ENCODE peak calls at places on chromosomes 1 and 21, in four cellular contexts. One of them, this sample, is unnamed.

GRCh38 chr1:89995595-89996397 is 886 bp downstream of the ZNF326 start:
- ATAC-seq in upper lobe of left lung: no peak
- ATAC-seq in body of pancreas: no peak
- ATAC-seq in A549: peak
- ATAC-seq in this sample: no peak

GRCh38 chr1:99758073-99758511 is 8.3 kb downstream of the FRRS1 start:
- ATAC-seq in upper lobe of left lung: no peak
- ATAC-seq in body of pancreas: no peak
- ATAC-seq in A549: no peak
- ATAC-seq in this sample: no peak

GRCh38 chr1:12333036-12333785 is 103.4 kb downstream of the VPS13D start:
- ATAC-seq in upper lobe of left lung: no peak
- ATAC-seq in body of pancreas: peak
- ATAC-seq in A549: no peak
- ATAC-seq in this sample: no peak

GRCh38 chr1:220828211-220828553 is 41.5 kb downstream of the MTARC1 start:
- ATAC-seq in upper lobe of left lung: no peak
- ATAC-seq in body of pancreas: no peak
- ATAC-seq in A549: no peak
- ATAC-seq in this sample: no peak

GRCh38 chr1:157034137-157034800 is 11.3 kb downstream of the ARHGEF11 start:
- ATAC-seq in upper lobe of left lung: no peak
- ATAC-seq in body of pancreas: no peak
- ATAC-seq in A549: no peak
- ATAC-seq in this sample: no peak

GRCh38 chr1:165842363-165843129 is 15.1 kb downstream of the UCK2 start:
- ATAC-seq in upper lobe of left lung: no peak
- ATAC-seq in body of pancreas: no peak
- ATAC-seq in A549: peak
- ATAC-seq in this sample: no peak

GRCh38 chr1:11907275-11908138 is 18.7 kb downstream of the KIAA2013 start:
- ATAC-seq in upper lobe of left lung: peak
- ATAC-seq in body of pancreas: peak
- ATAC-seq in A549: peak
- ATAC-seq in this sample: peak

GRCh38 chr1:222798111-222798510 is 16.7 kb upstream of the DISP1 start:
- ATAC-seq in upper lobe of left lung: peak
- ATAC-seq in body of pancreas: no peak
- ATAC-seq in A549: peak
- ATAC-seq in this sample: peak

GRCh38 chr1:111133863-111134262 is 6.0 kb downstream of the DRAM2 start:
- ATAC-seq in upper lobe of left lung: peak
- ATAC-seq in body of pancreas: no peak
- ATAC-seq in A549: no peak
- ATAC-seq in this sample: no peak

GRCh38 chr1:210104103-210104502 is 128.5 kb upstream of the SERTAD4 start:
- ATAC-seq in upper lobe of left lung: no peak
- ATAC-seq in body of pancreas: peak
- ATAC-seq in A549: no peak
- ATAC-seq in this sample: no peak

GRCh38 chr1:11227106-11228077 is 35.0 kb downstream of the MTOR start:
- ATAC-seq in upper lobe of left lung: no peak
- ATAC-seq in body of pancreas: no peak
- ATAC-seq in A549: no peak
- ATAC-seq in this sample: no peak

GRCh38 chr1:99994496-99994895 is 24.7 kb downstream of the SLC35A3 start:
- ATAC-seq in upper lobe of left lung: no peak
- ATAC-seq in body of pancreas: no peak
- ATAC-seq in A549: no peak
- ATAC-seq in this sample: no peak

GRCh38 chr21:37240978-37241377 is 26.2 kb downstream of the VPS26C start:
- ATAC-seq in upper lobe of left lung: no peak
- ATAC-seq in body of pancreas: no peak
- ATAC-seq in A549: no peak
- ATAC-seq in this sample: no peak

GRCh38 chr1:221141606-221142285 is 262.5 kb downstream of the HLX start:
- ATAC-seq in upper lobe of left lung: no peak
- ATAC-seq in body of pancreas: no peak
- ATAC-seq in A549: no peak
- ATAC-seq in this sample: no peak

GRCh38 chr1:236514703-236515442 is 8.9 kb upstream of the LGALS8 start:
- ATAC-seq in upper lobe of left lung: no peak
- ATAC-seq in body of pancreas: peak
- ATAC-seq in A549: peak
- ATAC-seq in this sample: no peak

GRCh38 chr1:162710349-162710748 is 78.1 kb downstream of the DDR2 start:
- ATAC-seq in upper lobe of left lung: peak
- ATAC-seq in body of pancreas: no peak
- ATAC-seq in A549: no peak
- ATAC-seq in this sample: peak

GRCh38 chr1:220966874-220967631 is 87.8 kb downstream of the HLX start:
- ATAC-seq in upper lobe of left lung: no peak
- ATAC-seq in body of pancreas: no peak
- ATAC-seq in A549: no peak
- ATAC-seq in this sample: no peak

GRCh38 chr1:59605761-59606160 is 209.0 kb upstream of the HOOK1 start:
- ATAC-seq in upper lobe of left lung: no peak
- ATAC-seq in body of pancreas: no peak
- ATAC-seq in A549: no peak
- ATAC-seq in this sample: no peak

GRCh38 chr1:194062962-194063361 is 876.5 kb upstream of the B3GALT2 start:
- ATAC-seq in upper lobe of left lung: no peak
- ATAC-seq in body of pancreas: peak
- ATAC-seq in A549: no peak
- ATAC-seq in this sample: no peak

GRCh38 chr1:242197907-242198306 is 199.0 kb upstream of the MAP1LC3C start:
- ATAC-seq in upper lobe of left lung: no peak
- ATAC-seq in body of pancreas: no peak
- ATAC-seq in A549: no peak
- ATAC-seq in this sample: no peak

GRCh38 chr1:21881250-21881649 is 55.9 kb downstream of the HSPG2 start:
- ATAC-seq in upper lobe of left lung: no peak
- ATAC-seq in body of pancreas: no peak
- ATAC-seq in A549: no peak
- ATAC-seq in this sample: no peak

GRCh38 chr1:2322593-2323295 is 68.6 kb downstream of the MORN1 start:
- ATAC-seq in upper lobe of left lung: peak
- ATAC-seq in body of pancreas: peak
- ATAC-seq in A549: no peak
- ATAC-seq in this sample: peak

GRCh38 chr1:60916178-60916577 is 166.2 kb upstream of the NFIA start:
- ATAC-seq in upper lobe of left lung: no peak
- ATAC-seq in body of pancreas: no peak
- ATAC-seq in A549: no peak
- ATAC-seq in this sample: no peak

GRCh38 chr21:33685613-33686197 is 43.4 kb downstream of the ITSN1 start:
- ATAC-seq in upper lobe of left lung: no peak
- ATAC-seq in body of pancreas: peak
- ATAC-seq in A549: no peak
- ATAC-seq in this sample: no peak

GRCh38 chr1:87833158-87833557 is 504.5 kb downstream of the LMO4 start:
- ATAC-seq in upper lobe of left lung: no peak
- ATAC-seq in body of pancreas: no peak
- ATAC-seq in A549: no peak
- ATAC-seq in this sample: no peak

GRCh38 chr1:38817958-38818705 is 41.4 kb downstream of the RRAGC start:
- ATAC-seq in upper lobe of left lung: peak
- ATAC-seq in body of pancreas: no peak
- ATAC-seq in A549: peak
- ATAC-seq in this sample: peak

GRCh38 chr1:59025898-59026426 is 242.1 kb upstream of the JUN start:
- ATAC-seq in upper lobe of left lung: peak
- ATAC-seq in body of pancreas: no peak
- ATAC-seq in A549: no peak
- ATAC-seq in this sample: no peak

GRCh38 chr1:155192346-155193274 is 15.1 kb downstream of the THBS3 start:
- ATAC-seq in upper lobe of left lung: peak
- ATAC-seq in body of pancreas: peak
- ATAC-seq in A549: no peak
- ATAC-seq in this sample: peak

GRCh38 chr1:239547987-239548386 is 161.6 kb downstream of the CHRM3 start:
- ATAC-seq in upper lobe of left lung: no peak
- ATAC-seq in body of pancreas: no peak
- ATAC-seq in A549: no peak
- ATAC-seq in this sample: no peak

GRCh38 chr1:46198026-46198826 is at the start of gene POMGNT1:
- ATAC-seq in upper lobe of left lung: peak
- ATAC-seq in body of pancreas: peak
- ATAC-seq in A549: peak
- ATAC-seq in this sample: peak
- TF ChIP-seq POLR2A in upper lobe of left lung: peak
- TF ChIP-seq POLR2A in body of pancreas: peak
- TF ChIP-seq POLR2A in A549: peak
- TF ChIP-seq POLR2A in this sample: peak

GRCh38 chr21:46457801-46458314 is 833 bp upstream of the DIP2A start:
- ATAC-seq in upper lobe of left lung: peak
- ATAC-seq in body of pancreas: peak
- ATAC-seq in A549: peak
- ATAC-seq in this sample: peak

GRCh38 chr21:46458315-46459023 is at the start of gene DIP2A:
- ATAC-seq in upper lobe of left lung: peak
- ATAC-seq in body of pancreas: peak
- ATAC-seq in A549: peak
- ATAC-seq in this sample: peak

GRCh38 chr21:46456750-46457149 is 1.9 kb upstream of the DIP2A start:
- ATAC-seq in upper lobe of left lung: no peak
- ATAC-seq in body of pancreas: no peak
- ATAC-seq in A549: no peak
- ATAC-seq in this sample: no peak

GRCh38 chr21:46459356-46460112 is 843 bp downstream of the DIP2A start:
- ATAC-seq in upper lobe of left lung: no peak
- ATAC-seq in body of pancreas: no peak
- ATAC-seq in A549: no peak
- ATAC-seq in this sample: no peak

DNA sequence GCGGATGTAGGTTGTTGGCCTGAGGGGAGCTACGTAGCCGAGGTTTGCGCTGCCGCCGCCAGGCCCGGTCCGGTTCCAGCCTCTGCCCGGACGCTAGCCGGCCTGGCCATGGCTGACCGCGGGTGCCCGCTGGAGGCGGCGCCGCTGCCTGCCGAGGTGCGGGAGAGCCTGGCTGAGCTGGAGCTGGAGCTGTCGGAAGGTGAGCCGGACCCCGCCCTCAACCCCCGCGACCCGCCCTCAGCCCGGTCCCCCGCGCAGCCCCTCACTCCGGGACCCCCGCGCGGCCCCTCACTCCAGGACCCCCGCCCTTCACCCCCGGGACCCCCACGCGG is 299 bp downstream of the DIP2A start:
- ATAC-seq in upper lobe of left lung: no peak
- ATAC-seq in body of pancreas: no peak
- ATAC-seq in A549: peak
- ATAC-seq in this sample: no peak
- TF ChIP-seq POLR2A in upper lobe of left lung: no peak
- TF ChIP-seq POLR2A in body of pancreas: peak
- TF ChIP-seq POLR2A in A549: peak
- TF ChIP-seq POLR2A in this sample: no peak

GRCh38 chr1:212607924-212608208 is 695 bp upstream of the ATF3 start:
- ATAC-seq in upper lobe of left lung: peak
- ATAC-seq in body of pancreas: peak
- ATAC-seq in A549: peak
- ATAC-seq in this sample: peak

GRCh38 chr1:212606734-212607205 is 1.8 kb upstream of the ATF3 start:
- ATAC-seq in upper lobe of left lung: peak
- ATAC-seq in body of pancreas: peak
- ATAC-seq in A549: no peak
- ATAC-seq in this sample: no peak

GRCh38 chr1:212608209-212608955 is at the start of gene ATF3:
- ATAC-seq in upper lobe of left lung: peak
- ATAC-seq in body of pancreas: peak
- ATAC-seq in A549: peak
- ATAC-seq in this sample: peak

GRCh38 chr1:212606042-212606733 is 2.4 kb upstream of the ATF3 start:
- ATAC-seq in upper lobe of left lung: no peak
- ATAC-seq in body of pancreas: no peak
- ATAC-seq in A549: no peak
- ATAC-seq in this sample: no peak

DNA sequence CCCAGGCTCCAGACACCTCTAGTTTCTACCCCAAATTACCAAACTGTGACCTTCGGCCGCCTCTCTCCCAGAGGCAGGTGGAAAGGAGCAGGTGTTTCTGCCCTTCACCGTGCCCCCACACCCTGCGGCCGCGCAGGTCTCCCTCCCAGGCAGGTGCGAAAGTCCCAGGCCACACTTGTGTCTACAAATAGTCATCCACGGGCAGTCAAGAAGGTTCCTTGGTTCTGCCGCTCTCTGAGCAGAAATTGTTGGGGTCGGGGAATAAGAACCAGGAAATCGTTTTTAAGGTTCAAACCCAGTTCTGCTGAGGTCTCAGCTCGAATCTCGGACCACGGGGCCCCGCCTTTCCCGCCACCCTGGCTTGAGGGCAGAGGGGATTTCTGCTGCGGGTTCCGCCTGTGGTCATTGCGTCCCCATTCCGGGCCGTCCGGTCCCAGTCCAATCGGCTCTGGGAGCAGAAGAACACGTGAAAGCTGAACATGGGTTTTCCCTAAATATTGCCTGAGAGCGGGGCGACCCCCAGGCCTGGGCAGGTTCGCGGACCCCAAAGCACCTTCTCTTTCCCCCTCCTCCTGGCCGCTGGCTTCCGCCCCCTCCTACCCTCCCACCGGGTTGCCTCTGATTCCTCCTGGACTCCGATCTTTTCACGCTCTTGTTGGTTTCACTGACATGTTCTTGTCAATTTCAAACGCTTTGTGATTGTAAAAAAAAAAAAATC is 1.2 kb upstream of the ATF3 start:
- ATAC-seq in upper lobe of left lung: peak
- ATAC-seq in body of pancreas: no peak
- ATAC-seq in A549: peak
- ATAC-seq in this sample: no peak
- TF ChIP-seq POLR2A in upper lobe of left lung: no peak
- TF ChIP-seq POLR2A in body of pancreas: peak
- TF ChIP-seq POLR2A in A549: no peak
- TF ChIP-seq POLR2A in this sample: peak

DNA sequence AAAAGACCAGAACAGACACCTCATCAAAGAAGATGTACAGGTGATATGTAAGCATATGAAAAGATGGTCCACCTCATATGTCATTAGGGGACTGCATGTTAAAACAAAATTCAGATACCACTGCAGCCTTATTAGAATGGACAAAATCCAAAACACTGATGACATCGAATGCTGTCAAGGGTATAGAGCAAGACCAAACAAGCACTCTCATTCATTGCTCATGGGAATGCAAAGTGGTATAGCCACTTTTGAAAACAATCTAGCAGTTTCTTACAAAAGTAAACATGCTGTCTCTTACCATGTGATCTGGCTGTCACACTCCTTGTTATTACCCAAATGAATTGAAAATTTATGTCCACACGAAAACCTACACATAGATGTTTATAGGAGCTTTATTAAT is 426.6 kb upstream of the ESRRG start:
- ATAC-seq in upper lobe of left lung: no peak
- ATAC-seq in body of pancreas: no peak
- ATAC-seq in A549: no peak
- ATAC-seq in this sample: no peak
- TF ChIP-seq POLR2A in upper lobe of left lung: no peak
- TF ChIP-seq POLR2A in body of pancreas: no peak
- TF ChIP-seq POLR2A in A549: no peak
- TF ChIP-seq POLR2A in this sample: no peak

GRCh38 chr21:14645702-14646101 is 99.6 kb upstream of the SAMSN1 start:
- ATAC-seq in upper lobe of left lung: no peak
- ATAC-seq in body of pancreas: no peak
- ATAC-seq in A549: no peak
- ATAC-seq in this sample: no peak

GRCh38 chr21:14646893-14647292 is 100.8 kb upstream of the SAMSN1 start:
- ATAC-seq in upper lobe of left lung: no peak
- ATAC-seq in body of pancreas: no peak
- ATAC-seq in A549: no peak
- ATAC-seq in this sample: no peak
- TF ChIP-seq POLR2A in upper lobe of left lung: no peak
- TF ChIP-seq POLR2A in body of pancreas: no peak
- TF ChIP-seq POLR2A in A549: no peak
- TF ChIP-seq POLR2A in this sample: no peak

This sample was measured in gastroesophageal sphincter.